ENCODE peak calls at places on chromosomes 5 and 9, in six cellular contexts. U is dorsolateral prefrontal cortex; J is astrocyte of the spinal cord; I is HAP-1; O is CD4-positive, CD25-positive, alpha-beta regulatory T cell; T is cardiac fibroblast. G is an unnamed sample.
A peak's percentile ranks its signal among the peaks of the same experiment; 100 is the strongest.

GRCh38 chr9:38620483-38621433 is at the start of gene ANKRD18A:
- DNase-seq in U (peak; percentile 83), J (peak; percentile 82), I (peak; percentile 89), O (peak; percentile 50), T (peak; percentile 54), G (peak; percentile 96)

GRCh38 chr9:133763272-133764183 is 25.4 kb upstream of the SARDH start:
- DNase-seq in U (peak; percentile 25), J (peak; percentile 14), I (no peak), O (no peak), T (peak; percentile 24), G (no peak)

GRCh38 chr9:130072515-130073235 is 19.0 kb downstream of the GPR107 start:
- DNase-seq in U (no peak), J (peak; percentile 29), I (no peak), O (no peak), T (no peak), G (no peak)

GRCh38 chr5:157253547-157253946 is 12.4 kb upstream of the CYFIP2 start:
- DNase-seq in U (peak; percentile 67), J (peak; percentile 53), I (peak; percentile 20), O (no peak), T (peak; percentile 70), G (no peak)

GRCh38 chr5:666816-667498 is 26.2 kb downstream of the TPPP start:
- DNase-seq in U (peak; percentile 44), J (no peak), I (no peak), O (no peak), T (no peak), G (peak; percentile 39)

GRCh38 chr9:87714819-87715218 is 11.1 kb upstream of the CTSL start:
- DNase-seq in U (no peak), J (peak; percentile 73), I (no peak), O (no peak), T (peak; percentile 94), G (no peak)

GRCh38 chr5:16727937-16728336 is 111.1 kb upstream of the RETREG1 start:
- DNase-seq in U (no peak), J (no peak), I (peak; percentile 50), O (no peak), T (peak; percentile 18), G (peak; percentile 63)

GRCh38 chr9:13278023-13278367 is 1.5 kb downstream of the MPDZ start:
- DNase-seq in U (no peak), J (no peak), I (no peak), O (no peak), T (peak; percentile 71), G (no peak)

GRCh38 chr5:5145651-5146529 is 5.8 kb downstream of the ADAMTS16 start:
- DNase-seq in U (no peak), J (peak; percentile 93), I (no peak), O (no peak), T (peak; percentile 15), G (no peak)

GRCh38 chr9:68493953-68494541 is 46.6 kb downstream of the TMEM252 start:
- DNase-seq in U (no peak), J (no peak), I (no peak), O (no peak), T (no peak), G (no peak)

GRCh38 chr5:178338750-178339144 is 106.1 kb upstream of the PHYKPL start:
- DNase-seq in U (no peak), J (no peak), I (no peak), O (no peak), T (no peak), G (no peak)

GRCh38 chr5:43312699-43313034 is 545 bp downstream of the HMGCS1 start:
- DNase-seq in U (no peak), J (no peak), I (no peak), O (no peak), T (no peak), G (no peak)

GRCh38 chr5:143384865-143385657 is 18.4 kb downstream of the NR3C1 start:
- DNase-seq in U (no peak), J (no peak), I (no peak), O (no peak), T (no peak), G (no peak)

GRCh38 chr9:131851414-131851813 is 111.5 kb upstream of the RAPGEF1 start:
- DNase-seq in U (no peak), J (no peak), I (no peak), O (no peak), T (no peak), G (no peak)

GRCh38 chr9:120412425-120412951 is 167.5 kb downstream of the CDK5RAP2 start:
- DNase-seq in U (no peak), J (peak; percentile 63), I (peak; percentile 23), O (no peak), T (peak; percentile 82), G (no peak)

GRCh38 chr9:112532427-112532826 is 45.8 kb downstream of the KIAA1958 start:
- DNase-seq in U (no peak), J (peak; percentile 35), I (no peak), O (no peak), T (peak; percentile 81), G (peak; percentile 48)

GRCh38 chr9:106932675-106933074 is 69.7 kb downstream of the ZNF462 start:
- DNase-seq in U (no peak), J (no peak), I (no peak), O (no peak), T (no peak), G (no peak)

GRCh38 chr5:138275379-138275782 is 960 bp upstream of the GFRA3 start:
- DNase-seq in U (no peak), J (no peak), I (no peak), O (no peak), T (no peak), G (no peak)

GRCh38 chr5:115888027-115888426 is 46.3 kb downstream of the AP3S1 start:
- DNase-seq in U (no peak), J (peak; percentile 30), I (no peak), O (no peak), T (peak; percentile 70), G (no peak)

GRCh38 chr9:115694014-115694413 is 459.6 kb upstream of the PAPPA start:
- DNase-seq in U (no peak), J (peak; percentile 82), I (no peak), O (no peak), T (peak; percentile 96), G (no peak)

GRCh38 chr5:15533124-15533893 is 33.3 kb downstream of the FBXL7 start:
- DNase-seq in U (no peak), J (peak; percentile 66), I (no peak), O (no peak), T (peak; percentile 83), G (no peak)

GRCh38 chr5:95958308-95959014 is 3.2 kb downstream of the ELL2 start:
- DNase-seq in U (no peak), J (no peak), I (no peak), O (no peak), T (peak; percentile 33), G (no peak)

GRCh38 chr9:4099961-4100360 is 199.9 kb downstream of the GLIS3 start:
- DNase-seq in U (no peak), J (no peak), I (no peak), O (no peak), T (peak; percentile 61), G (no peak)

GRCh38 chr5:127962491-127962890 is 121.1 kb upstream of the SLC12A2 start:
- DNase-seq in U (no peak), J (no peak), I (no peak), O (no peak), T (no peak), G (no peak)

GRCh38 chr5:94192658-94193391 is 425.6 kb downstream of the KIAA0825 start:
- DNase-seq in U (no peak), J (no peak), I (no peak), O (no peak), T (no peak), G (no peak)

GRCh38 chr9:16653491-16654407 is 216.7 kb downstream of the BNC2 start:
- DNase-seq in U (no peak), J (no peak), I (peak; percentile 14), O (no peak), T (peak; percentile 42), G (no peak)

GRCh38 chr9:85536076-85536475 is 205.7 kb downstream of the AGTPBP1 start:
- DNase-seq in U (no peak), J (peak; percentile 66), I (no peak), O (no peak), T (peak; percentile 98), G (no peak)

GRCh38 chr5:111070272-111071134 is 1.0 kb upstream of the TSLP start:
- DNase-seq in U (peak; percentile 48), J (peak; percentile 32), I (no peak), O (no peak), T (no peak), G (no peak)
- H3K4me3 ChIP-seq in U (peak overlapping the region; percentile 28), J (peak overlapping the region; percentile 30), I (no peak overlapping the region), O (no peak overlapping the region), T (peak overlapping the region; percentile 17), G (peak overlapping the region; percentile 12)

DNA sequence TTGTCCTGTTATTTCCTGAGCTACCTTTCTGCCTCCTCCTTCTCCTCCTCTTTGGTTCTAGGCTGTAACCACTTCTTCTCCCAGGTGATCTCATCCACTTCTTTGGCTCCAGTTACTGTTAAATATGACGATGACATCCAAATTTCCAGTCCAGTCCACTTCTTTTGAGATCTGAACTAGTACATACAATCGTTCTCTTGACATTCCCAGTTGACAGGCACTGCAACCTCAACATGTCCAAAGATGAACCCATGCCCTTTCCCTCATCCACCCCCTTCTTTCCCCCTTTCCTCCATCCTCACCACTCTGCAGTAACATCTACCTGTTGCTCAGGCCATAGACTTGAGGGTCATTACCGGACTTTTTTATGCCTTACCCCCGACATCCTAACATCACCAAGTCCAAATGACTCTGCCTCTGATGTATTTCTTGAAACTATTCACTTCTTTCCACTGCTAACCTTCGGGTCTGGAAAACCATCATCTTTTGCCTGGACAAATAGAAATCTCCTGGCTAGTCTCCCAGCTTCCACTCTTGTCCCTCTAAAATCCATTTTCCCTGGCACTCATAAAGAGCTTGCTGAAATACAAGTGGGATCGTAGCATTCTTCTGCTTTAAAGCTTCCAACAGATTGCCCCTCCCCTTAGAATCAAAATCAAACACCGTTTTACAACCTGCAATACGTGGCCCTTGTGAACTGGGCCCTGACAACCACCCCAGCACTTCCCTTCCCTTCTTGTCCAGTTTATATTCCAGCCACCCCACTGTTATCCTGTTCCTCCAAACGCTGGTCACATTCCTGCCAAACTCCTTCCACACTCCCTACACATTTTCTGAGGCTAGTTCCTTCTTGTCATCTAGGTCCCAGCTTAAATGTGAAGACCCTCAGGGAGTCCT is 31.5 kb downstream of the KLF9 start:
- DNase-seq in U (no peak), J (no peak), I (no peak), O (no peak), T (no peak), G (no peak)
- H3K4me3 ChIP-seq in U (no peak overlapping the region), J (no peak overlapping the region), I (no peak overlapping the region), O (no peak overlapping the region), T (no peak overlapping the region), G (no peak overlapping the region)

DNA sequence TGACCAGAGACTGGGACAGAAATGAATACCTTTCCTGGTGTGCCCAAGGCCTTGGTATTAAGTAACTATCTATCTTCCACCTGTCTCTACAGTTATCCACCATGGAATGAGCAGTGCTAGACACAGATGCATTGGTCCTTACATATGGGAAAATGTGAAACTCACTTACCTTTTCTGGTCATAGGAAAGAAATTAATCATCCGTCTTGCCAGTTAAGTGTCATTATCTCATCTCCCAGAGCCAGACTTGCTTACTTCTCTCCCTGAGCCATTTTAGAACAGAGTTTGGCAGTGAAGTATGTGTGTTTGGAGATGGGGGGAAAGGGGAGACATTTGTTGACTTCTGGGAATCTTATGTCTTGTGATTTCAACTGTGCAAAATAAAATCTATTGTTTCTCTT is 1211.0 kb upstream of the CDH6 start:
- DNase-seq in U (no peak), J (no peak), I (no peak), O (no peak), T (no peak), G (no peak)
- H3K4me3 ChIP-seq in U (no peak overlapping the region), J (no peak overlapping the region), I (no peak overlapping the region), O (no peak overlapping the region), T (no peak overlapping the region), G (no peak overlapping the region)

DNA sequence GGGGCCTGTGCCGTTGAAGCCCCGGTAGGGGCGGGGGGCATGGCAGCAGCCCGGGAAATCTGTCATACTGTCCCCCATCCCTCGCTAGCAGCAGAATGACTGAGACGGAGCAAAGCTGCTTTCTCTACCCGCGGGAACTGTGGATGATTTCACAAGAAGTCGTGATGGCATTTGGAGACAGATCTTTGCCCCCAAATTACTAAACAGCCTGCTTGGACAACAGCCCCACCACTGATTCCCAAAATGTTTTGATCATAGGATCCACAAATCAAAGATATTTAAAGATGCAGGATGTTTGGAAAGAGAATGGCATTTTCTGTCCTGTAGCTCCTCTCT is 216.6 kb downstream of the PDZD2 start:
- DNase-seq in U (no peak), J (no peak), I (no peak), O (no peak), T (no peak), G (no peak)
- H3K4me3 ChIP-seq in U (peak overlapping the region; percentile 77), J (peak overlapping the region; percentile 66), I (peak overlapping the region; percentile 49), O (no peak overlapping the region), T (peak overlapping the region; percentile 44), G (peak overlapping the region; percentile 32)

G was measured in pancreas.